ENCODE peak calls at places on chromosome 5, in nine cellular contexts. H, C, K, U, A, Z, J, W and G are unnamed samples.

GRCh38 chr5:150567031-150567680 is 59.2 kb downstream of the NDST1 start:
- DNase-seq in H (no peak), C (no peak), K (no peak), U (no peak), A (peak), Z (no peak), J (no peak), W (no peak), G (no peak)

GRCh38 chr5:31767335-31768031 is 128.6 kb downstream of the PDZD2 start:
- DNase-seq in H (no peak), C (no peak), K (no peak), U (no peak), A (no peak), Z (no peak), J (no peak), W (no peak), G (no peak)

GRCh38 chr5:160152287-160152686 is 33.0 kb upstream of the PWWP2A start:
- DNase-seq in H (no peak), C (no peak), K (no peak), U (no peak), A (no peak), Z (no peak), J (no peak), W (no peak), G (no peak)

GRCh38 chr5:147081256-147081872 is 153.5 kb upstream of the STK32A start:
- DNase-seq in H (no peak), C (no peak), K (peak), U (no peak), A (no peak), Z (no peak), J (no peak), W (no peak), G (no peak)

GRCh38 chr5:80777347-80778287 is 122.8 kb upstream of the DHFR start:
- DNase-seq in H (no peak), C (no peak), K (no peak), U (no peak), A (no peak), Z (no peak), J (no peak), W (no peak), G (no peak)

GRCh38 chr5:980001-980588 is 28.5 kb upstream of the NKD2 start:
- DNase-seq in H (no peak), C (no peak), K (peak), U (no peak), A (no peak), Z (no peak), J (no peak), W (no peak), G (no peak)

GRCh38 chr5:31106259-31106658 is 87.2 kb upstream of the CDH6 start:
- DNase-seq in H (no peak), C (no peak), K (peak), U (no peak), A (no peak), Z (no peak), J (peak), W (no peak), G (no peak)

GRCh38 chr5:151855701-151856100 is 69.0 kb downstream of the GLRA1 start:
- DNase-seq in H (no peak), C (no peak), K (no peak), U (no peak), A (no peak), Z (no peak), J (no peak), W (no peak), G (no peak)

GRCh38 chr5:115389799-115390382 is 93.4 kb upstream of the CCDC112 start:
- DNase-seq in H (no peak), C (no peak), K (no peak), U (no peak), A (no peak), Z (no peak), J (no peak), W (no peak), G (no peak)

GRCh38 chr5:60883229-60883628 is 39.2 kb upstream of the ELOVL7 start:
- DNase-seq in H (no peak), C (no peak), K (no peak), U (peak), A (peak), Z (no peak), J (no peak), W (no peak), G (no peak)

GRCh38 chr5:33891731-33892418 is at the start of gene ADAMTS12:
- DNase-seq in H (no peak), C (no peak), K (peak), U (peak), A (peak), Z (no peak), J (peak), W (no peak), G (no peak)

GRCh38 chr5:53381-54174 is 38.4 kb upstream of the PLEKHG4B start:
- DNase-seq in H (peak), C (peak), K (peak), U (no peak), A (peak), Z (peak), J (peak), W (no peak), G (peak)

GRCh38 chr5:61275841-61276240 is 56.2 kb upstream of the ZSWIM6 start:
- DNase-seq in H (peak), C (no peak), K (no peak), U (peak), A (peak), Z (no peak), J (peak), W (no peak), G (no peak)

GRCh38 chr5:128081111-128081865 is 2.3 kb upstream of the SLC12A2 start:
- DNase-seq in H (no peak), C (no peak), K (peak), U (no peak), A (peak), Z (no peak), J (no peak), W (no peak), G (no peak)

GRCh38 chr5:100900796-100901731 is 2.0 kb downstream of the ST8SIA4 start:
- DNase-seq in H (peak), C (peak), K (peak), U (peak), A (peak), Z (no peak), J (peak), W (peak), G (no peak)

GRCh38 chr5:89043676-89044075 is 160.7 kb upstream of the MEF2C start:
- DNase-seq in H (no peak), C (no peak), K (no peak), U (no peak), A (no peak), Z (no peak), J (peak), W (no peak), G (no peak)

GRCh38 chr5:154053468-154053867 is 14.7 kb downstream of the MFAP3 start:
- DNase-seq in H (no peak), C (no peak), K (no peak), U (no peak), A (no peak), Z (no peak), J (no peak), W (no peak), G (no peak)

GRCh38 chr5:43137326-43137725 is 16.6 kb downstream of the ZNF131 start:
- DNase-seq in H (no peak), C (no peak), K (no peak), U (no peak), A (no peak), Z (no peak), J (no peak), W (no peak), G (no peak)

GRCh38 chr5:177491429-177491945 is 5.9 kb downstream of the PDLIM7 start:
- DNase-seq in H (peak), C (no peak), K (peak), U (no peak), A (peak), Z (no peak), J (no peak), W (no peak), G (no peak)

GRCh38 chr5:142561029-142561428 is 124.9 kb downstream of the FGF1 start:
- DNase-seq in H (no peak), C (no peak), K (no peak), U (no peak), A (no peak), Z (no peak), J (no peak), W (no peak), G (no peak)

GRCh38 chr5:150782850-150783249 is 4.3 kb downstream of the SMIM3 start:
- DNase-seq in H (no peak), C (no peak), K (no peak), U (no peak), A (no peak), Z (no peak), J (no peak), W (no peak), G (no peak)

GRCh38 chr5:150787659-150788058 is 9.1 kb downstream of the SMIM3 start:
- DNase-seq in H (no peak), C (no peak), K (no peak), U (no peak), A (no peak), Z (no peak), J (no peak), W (no peak), G (no peak)

GRCh38 chr5:137565450-137565849 is 66.3 kb upstream of the SPOCK1 start:
- DNase-seq in H (no peak), C (no peak), K (no peak), U (no peak), A (peak), Z (no peak), J (peak), W (no peak), G (no peak)

GRCh38 chr5:68369436-68370125 is 154.0 kb downstream of the PIK3R1 start:
- DNase-seq in H (peak), C (no peak), K (no peak), U (no peak), A (no peak), Z (no peak), J (no peak), W (peak), G (no peak)

GRCh38 chr5:170216262-170216864 is 16.4 kb upstream of the C5orf58 start:
- DNase-seq in H (no peak), C (peak), K (peak), U (peak), A (peak), Z (no peak), J (peak), W (no peak), G (no peak)

GRCh38 chr5:64612349-64612961 is 77.8 kb upstream of the SHISAL2B start:
- DNase-seq in H (no peak), C (peak), K (peak), U (no peak), A (peak), Z (no peak), J (peak), W (no peak), G (peak)

GRCh38 chr5:72467987-72468386 is 39.2 kb downstream of the ZNF366 start:
- DNase-seq in H (no peak), C (no peak), K (no peak), U (no peak), A (peak), Z (no peak), J (peak), W (no peak), G (no peak)

GRCh38 chr5:72101828-72102227 is 5.4 kb upstream of the MAP1B start:
- DNase-seq in H (no peak), C (no peak), K (no peak), U (no peak), A (no peak), Z (no peak), J (no peak), W (no peak), G (no peak)

GRCh38 chr5:44981708-44982107 is 173.0 kb downstream of the MRPS30 start:
- DNase-seq in H (no peak), C (no peak), K (no peak), U (no peak), A (no peak), Z (no peak), J (no peak), W (no peak), G (no peak)

GRCh38 chr5:61311836-61312808 is 19.9 kb upstream of the ZSWIM6 start:
- DNase-seq in H (no peak), C (no peak), K (no peak), U (peak), A (peak), Z (peak), J (no peak), W (no peak), G (no peak)

GRCh38 chr5:156359452-156359851 is 32.5 kb downstream of the SGCD start:
- DNase-seq in H (no peak), C (no peak), K (no peak), U (no peak), A (peak), Z (no peak), J (no peak), W (no peak), G (no peak)

GRCh38 chr5:169393907-169394306 is 93.0 kb upstream of the SLIT3 start:
- DNase-seq in H (no peak), C (no peak), K (no peak), U (no peak), A (no peak), Z (no peak), J (no peak), W (no peak), G (no peak)

GRCh38 chr5:34511915-34512314 is 144.2 kb upstream of the RAI14 start:
- DNase-seq in H (no peak), C (no peak), K (peak), U (no peak), A (peak), Z (no peak), J (no peak), W (no peak), G (no peak)

GRCh38 chr5:179533907-179534306 is 16.4 kb upstream of the RUFY1 start:
- DNase-seq in H (no peak), C (no peak), K (no peak), U (no peak), A (no peak), Z (no peak), J (no peak), W (no peak), G (no peak)

GRCh38 chr5:57302643-57303042 is 128.8 kb downstream of the GPBP1 start:
- DNase-seq in H (peak), C (no peak), K (no peak), U (no peak), A (peak), Z (no peak), J (peak), W (no peak), G (no peak)

GRCh38 chr5:139795074-139796001 is at the start of gene PSD2:
- DNase-seq in H (peak), C (peak), K (peak), U (peak), A (peak), Z (no peak), J (peak), W (no peak), G (no peak)

GRCh38 chr5:5979362-5979760 is 399.0 kb downstream of the MED10 start:
- DNase-seq in H (no peak), C (no peak), K (no peak), U (no peak), A (no peak), Z (no peak), J (peak), W (no peak), G (no peak)

GRCh38 chr5:53480474-53481353 is at the start of gene FST:
- DNase-seq in H (no peak), C (no peak), K (peak), U (peak), A (peak), Z (no peak), J (peak), W (no peak), G (no peak)

GRCh38 chr5:112338681-112339337 is 80.3 kb downstream of the EPB41L4A start:
- DNase-seq in H (no peak), C (no peak), K (no peak), U (no peak), A (peak), Z (no peak), J (peak), W (no peak), G (no peak)

GRCh38 chr5:143261748-143262392 is 141.6 kb downstream of the NR3C1 start:
- DNase-seq in H (peak), C (no peak), K (no peak), U (no peak), A (peak), Z (no peak), J (no peak), W (no peak), G (no peak)